ENCODE peak calls at places on chromosomes 12 and 14, in eight cellular contexts. S, E, P, L, N, O, D and U are unnamed samples.
A peak's percentile ranks its signal among the peaks of the same experiment; 100 is the strongest.

GRCh38 chr12:105812356-105812755 is 326.4 kb downstream of the NUAK1 start:
- DNase-seq in O (no peak), D (no peak), S (no peak), L (no peak), E (no peak), P (no peak), N (no peak), U (no peak)

GRCh38 chr14:77889971-77890442 is 90.1 kb downstream of the ADCK1 start:
- DNase-seq in N (no peak), O (peak; percentile 73), P (no peak), S (no peak), E (peak; percentile 89), L (no peak), D (peak; percentile 4), U (peak; percentile 82)

GRCh38 chr12:3207858-3208257 is 130.7 kb downstream of the TSPAN9 start:
- DNase-seq in L (no peak), N (peak; percentile 70), P (no peak), S (no peak), O (no peak), D (no peak), E (no peak), U (no peak)

GRCh38 chr14:69366761-69367160 is 31.3 kb downstream of the ERH start:
- DNase-seq in N (no peak), S (no peak), L (no peak), D (no peak), P (no peak), E (no peak), O (no peak), U (no peak)

GRCh38 chr12:1054103-1054838 is 63.2 kb downstream of the ERC1 start:
- DNase-seq in P (no peak), S (no peak), N (no peak), E (peak; percentile 28), O (no peak), L (no peak), D (no peak), U (no peak)

GRCh38 chr14:80202888-80203562 is 8.3 kb downstream of the DIO2 start:
- DNase-seq in E (peak; percentile 11), N (peak; percentile 60), O (no peak), L (no peak), S (no peak), P (peak; percentile 35), D (no peak), U (no peak)

GRCh38 chr14:103140316-103141109 is 17.3 kb downstream of the TNFAIP2 start:
- DNase-seq in O (no peak), P (no peak), E (no peak), L (no peak), D (no peak), S (no peak), N (no peak), U (no peak)

GRCh38 chr14:67332468-67332867 is 27.1 kb downstream of the ATP6V1D start:
- DNase-seq in E (no peak), S (no peak), D (no peak), P (no peak), L (no peak), O (no peak), N (no peak), U (no peak)

GRCh38 chr14:30573203-30573814 is 14.4 kb downstream of the G2E3 start:
- DNase-seq in N (no peak), P (no peak), O (peak; percentile 46), D (no peak), S (no peak), E (peak; percentile 76), L (no peak), U (no peak)

GRCh38 chr14:90454041-90455000 is 57.5 kb downstream of the CALM1 start:
- DNase-seq in L (no peak), S (no peak), N (peak; percentile 100), E (peak; percentile 81), D (peak; percentile 51), O (peak; percentile 66), P (peak; percentile 93), U (peak; percentile 37)

GRCh38 chr12:6551496-6552139 is 4.2 kb downstream of the IFFO1 start:
- DNase-seq in O (peak; percentile 54), L (no peak), E (peak; percentile 69), D (no peak), P (no peak), N (no peak), S (peak; percentile 57), U (peak; percentile 80)

GRCh38 chr12:50641566-50641965 is 122.3 kb upstream of the ATF1 start:
- DNase-seq in S (no peak), E (no peak), D (no peak), P (no peak), N (no peak), L (no peak), O (no peak), U (no peak)

GRCh38 chr14:24064091-24064795 is 7.1 kb upstream of the CPNE6 start:
- DNase-seq in P (peak; percentile 27), L (no peak), S (no peak), E (no peak), N (no peak), D (no peak), O (no peak), U (no peak)

GRCh38 chr12:104659058-104659457 is 202.3 kb downstream of the CHST11 start:
- DNase-seq in L (no peak), S (no peak), E (no peak), N (no peak), P (no peak), D (no peak), O (no peak), U (no peak)

GRCh38 chr14:32197919-32198318 is 3.9 kb upstream of the RNU6-7 start:
- DNase-seq in S (no peak), L (no peak), D (no peak), P (no peak), E (no peak), O (no peak), N (no peak), U (no peak)

GRCh38 chr12:3218150-3218845 is 141.1 kb downstream of the TSPAN9 start:
- DNase-seq in D (peak; percentile 55), P (peak; percentile 49), S (peak; percentile 61), L (no peak), O (peak; percentile 79), E (peak; percentile 86), N (no peak), U (peak; percentile 73)

GRCh38 chr12:113439606-113440030 is 17.4 kb downstream of the SDSL start:
- DNase-seq in N (peak; percentile 90), D (no peak), O (peak; percentile 35), E (peak; percentile 50), S (peak; percentile 16), L (no peak), P (no peak), U (peak; percentile 21)

GRCh38 chr14:34055545-34055944 is 104.7 kb upstream of the EGLN3 start:
- DNase-seq in D (no peak), P (no peak), E (no peak), S (no peak), O (no peak), N (no peak), L (no peak), U (no peak)

GRCh38 chr12:121925361-121925725 is 7.0 kb downstream of the CFAP251 start:
- DNase-seq in S (peak; percentile 28), D (no peak), P (no peak), N (no peak), L (no peak), E (peak; percentile 59), O (peak; percentile 63), U (no peak)

GRCh38 chr12:51533799-51534198 is 57.2 kb upstream of the SCN8A start:
- DNase-seq in L (no peak), E (peak; percentile 42), O (peak; percentile 36), P (no peak), S (no peak), D (no peak), N (no peak), U (no peak)

GRCh38 chr12:55034218-55034617 is 14.4 kb downstream of the NEUROD4 start:
- DNase-seq in P (no peak), E (no peak), N (no peak), L (no peak), O (no peak), D (no peak), S (no peak), U (no peak)

GRCh38 chr14:90533591-90534021 is 136.8 kb downstream of the CALM1 start:
- DNase-seq in L (no peak), D (no peak), O (no peak), S (no peak), N (no peak), E (no peak), P (peak; percentile 9), U (no peak)

GRCh38 chr12:27821259-27821973 is 41.4 kb upstream of the MANSC4 start:
- DNase-seq in E (peak; percentile 86), N (peak; percentile 83), O (peak; percentile 86), P (peak; percentile 27), L (no peak), D (peak; percentile 29), S (peak; percentile 30), U (peak; percentile 33)

GRCh38 chr14:92754956-92755355 is 6.5 kb upstream of the LGMN start:
- DNase-seq in L (no peak), N (no peak), E (no peak), O (no peak), P (no peak), D (no peak), S (no peak), U (no peak)